ENCODE peak calls at places on chromosomes 7 and 10, in eight cellular contexts. G, M, E, O, N, D, A and B are unnamed samples.

GRCh38 chr10:60096761-60097513 is 190.6 kb upstream of the CCDC6 start:
- DNase-seq in G (no peak), M (no peak), E (no peak), O (peak), N (no peak), D (no peak), A (peak), B (no peak)

GRCh38 chr10:72275351-72276012 is 1.8 kb downstream of the DDIT4 start:
- DNase-seq in G (no peak), M (no peak), E (no peak), O (peak), N (peak), D (no peak), A (no peak), B (no peak)

GRCh38 chr7:28853150-28853549 is 105.0 kb downstream of the TRIL start:
- DNase-seq in G (no peak), M (no peak), E (no peak), O (peak), N (no peak), D (no peak), A (no peak), B (no peak)

GRCh38 chr10:13891542-13892431 is 305.0 kb downstream of the PRPF18 start:
- DNase-seq in G (no peak), M (peak), E (no peak), O (no peak), N (peak), D (no peak), A (peak), B (no peak)

GRCh38 chr7:75951506-75951905 is 36.6 kb downstream of the POR start:
- DNase-seq in G (no peak), M (peak), E (peak), O (no peak), N (peak), D (no peak), A (no peak), B (no peak)

GRCh38 chr7:43721193-43721806 is 8.0 kb downstream of the COA1 start:
- DNase-seq in G (peak), M (peak), E (no peak), O (peak), N (no peak), D (no peak), A (peak), B (peak)

GRCh38 chr7:107614425-107614824 is 34.4 kb downstream of the BCAP29 start:
- DNase-seq in G (no peak), M (peak), E (no peak), O (no peak), N (no peak), D (no peak), A (no peak), B (no peak)

GRCh38 chr10:131776496-131776895 is 124.3 kb upstream of the PPP2R2D start:
- DNase-seq in G (no peak), M (no peak), E (no peak), O (no peak), N (no peak), D (no peak), A (no peak), B (no peak)

GRCh38 chr10:69769395-69769989 is 32.2 kb upstream of the COL13A1 start:
- DNase-seq in G (peak), M (peak), E (no peak), O (no peak), N (peak), D (no peak), A (no peak), B (no peak)

GRCh38 chr10:87860156-87860795 is 3.1 kb downstream of the KLLN start:
- DNase-seq in G (peak), M (peak), E (peak), O (peak), N (no peak), D (no peak), A (peak), B (peak)

GRCh38 chr7:42319631-42320030 is 82.6 kb upstream of the GLI3 start:
- DNase-seq in G (no peak), M (no peak), E (no peak), O (no peak), N (no peak), D (no peak), A (no peak), B (no peak)

GRCh38 chr7:105713488-105714465 is 132.5 kb upstream of the EFCAB10 start:
- DNase-seq in G (no peak), M (peak), E (no peak), O (no peak), N (no peak), D (no peak), A (no peak), B (no peak)

GRCh38 chr7:33868151-33868550 is 37.2 kb upstream of the BMPER start:
- DNase-seq in G (no peak), M (peak), E (no peak), O (no peak), N (no peak), D (no peak), A (no peak), B (no peak)

GRCh38 chr7:98735801-98736200 is 118.7 kb downstream of the NPTX2 start:
- DNase-seq in G (no peak), M (no peak), E (no peak), O (no peak), N (no peak), D (no peak), A (no peak), B (no peak)

GRCh38 chr7:75762350-75762917 is 9.6 kb downstream of the CCL26 start:
- DNase-seq in G (peak), M (peak), E (no peak), O (peak), N (no peak), D (no peak), A (peak), B (peak)

GRCh38 chr10:96334888-96335526 is 23.8 kb downstream of the OPALIN start:
- DNase-seq in G (peak), M (peak), E (peak), O (peak), N (no peak), D (no peak), A (no peak), B (peak)

GRCh38 chr10:88377510-88377909 is 205.6 kb downstream of the RNLS start:
- DNase-seq in G (no peak), M (no peak), E (no peak), O (no peak), N (no peak), D (no peak), A (no peak), B (no peak)

GRCh38 chr7:34153680-34154270 is 248.4 kb downstream of the BMPER start:
- DNase-seq in G (no peak), M (no peak), E (no peak), O (no peak), N (no peak), D (no peak), A (no peak), B (no peak)

GRCh38 chr10:75765705-75766104 is 334.3 kb downstream of the LRMDA start:
- DNase-seq in G (no peak), M (no peak), E (no peak), O (no peak), N (no peak), D (no peak), A (no peak), B (no peak)

GRCh38 chr7:66664590-66665293 is 36.1 kb downstream of the KCTD7 start:
- DNase-seq in G (no peak), M (no peak), E (no peak), O (no peak), N (no peak), D (no peak), A (no peak), B (no peak)

GRCh38 chr7:35768346-35768745 is 32.5 kb upstream of the SEPTIN7 start:
- DNase-seq in G (no peak), M (no peak), E (no peak), O (no peak), N (no peak), D (no peak), A (no peak), B (no peak)

GRCh38 chr7:47232751-47233412 is 349.0 kb downstream of the TNS3 start:
- DNase-seq in G (no peak), M (peak), E (no peak), O (peak), N (no peak), D (no peak), A (no peak), B (no peak)

GRCh38 chr10:116767235-116767634 is 24.9 kb upstream of the HSPA12A start:
- DNase-seq in G (no peak), M (no peak), E (no peak), O (no peak), N (peak), D (no peak), A (no peak), B (no peak)

GRCh38 chr7:8303904-8304528 is 42.0 kb upstream of the ICA1 start:
- DNase-seq in G (peak), M (no peak), E (no peak), O (no peak), N (no peak), D (no peak), A (no peak), B (no peak)

GRCh38 chr7:101885597-101885955 is 68.2 kb downstream of the CUX1 start:
- DNase-seq in G (no peak), M (no peak), E (no peak), O (no peak), N (no peak), D (no peak), A (no peak), B (no peak)

GRCh38 chr10:24974978-24975377 is 22.6 kb upstream of the PRTFDC1 start:
- DNase-seq in G (no peak), M (peak), E (no peak), O (no peak), N (peak), D (no peak), A (no peak), B (no peak)

GRCh38 chr7:217781-218180 is 25.4 kb downstream of the FAM20C start:
- DNase-seq in G (no peak), M (no peak), E (no peak), O (no peak), N (no peak), D (no peak), A (no peak), B (no peak)

GRCh38 chr7:46741924-46742607 is 821.0 kb upstream of the IGFBP3 start:
- DNase-seq in G (no peak), M (no peak), E (no peak), O (no peak), N (no peak), D (no peak), A (no peak), B (no peak)

GRCh38 chr10:31940839-31941653 is 12.4 kb upstream of the ARHGAP12 start:
- DNase-seq in G (peak), M (peak), E (no peak), O (peak), N (peak), D (no peak), A (no peak), B (no peak)

GRCh38 chr10:18545626-18546025 is 105.8 kb downstream of the NSUN6 start:
- DNase-seq in G (no peak), M (no peak), E (no peak), O (no peak), N (no peak), D (no peak), A (peak), B (no peak)

GRCh38 chr10:43958071-43958432 is 309.4 kb upstream of the ZNF32 start:
- DNase-seq in G (no peak), M (no peak), E (no peak), O (no peak), N (no peak), D (no peak), A (no peak), B (no peak)